ENCODE peak calls at places on chromosomes 5 and 9, in six cellular contexts. One of them, this sample, is unnamed.

GRCh38 chr5:68225188-68225910 is 9.8 kb downstream of the PIK3R1 start:
- DNase-seq in HCT116: no peak
- DNase-seq in nephron progenitor cell: no peak
- DNase-seq in activated naive CD8-positive, alpha-beta T cell treated with anti-CD3 and anti-CD28 coated beads, Interleukin-2, amount 50 U/mL, for 16 hours: no peak
- DNase-seq in NAMALWA: no peak
- DNase-seq in HS-5: peak
- DNase-seq in this sample: peak

GRCh38 chr5:32096891-32097592 is 77.1 kb downstream of the GOLPH3 start:
- DNase-seq in HCT116: no peak
- DNase-seq in nephron progenitor cell: no peak
- DNase-seq in activated naive CD8-positive, alpha-beta T cell treated with anti-CD3 and anti-CD28 coated beads, Interleukin-2, amount 50 U/mL, for 16 hours: no peak
- DNase-seq in NAMALWA: no peak
- DNase-seq in HS-5: no peak
- DNase-seq in this sample: no peak

GRCh38 chr9:88580961-88581360 is 46.0 kb downstream of the NXNL2 start:
- DNase-seq in HCT116: no peak
- DNase-seq in nephron progenitor cell: no peak
- DNase-seq in activated naive CD8-positive, alpha-beta T cell treated with anti-CD3 and anti-CD28 coated beads, Interleukin-2, amount 50 U/mL, for 16 hours: no peak
- DNase-seq in NAMALWA: no peak
- DNase-seq in HS-5: no peak
- DNase-seq in this sample: no peak

GRCh38 chr5:53091304-53091703 is 18.3 kb downstream of the MOCS2 start:
- DNase-seq in HCT116: no peak
- DNase-seq in nephron progenitor cell: no peak
- DNase-seq in activated naive CD8-positive, alpha-beta T cell treated with anti-CD3 and anti-CD28 coated beads, Interleukin-2, amount 50 U/mL, for 16 hours: no peak
- DNase-seq in NAMALWA: no peak
- DNase-seq in HS-5: peak
- DNase-seq in this sample: no peak

GRCh38 chr9:93207326-93207814 is 23.4 kb downstream of the WNK2 start:
- DNase-seq in HCT116: no peak
- DNase-seq in nephron progenitor cell: no peak
- DNase-seq in activated naive CD8-positive, alpha-beta T cell treated with anti-CD3 and anti-CD28 coated beads, Interleukin-2, amount 50 U/mL, for 16 hours: no peak
- DNase-seq in NAMALWA: no peak
- DNase-seq in HS-5: no peak
- DNase-seq in this sample: no peak

GRCh38 chr5:52878671-52879070 is 91.0 kb downstream of the ITGA1 start:
- DNase-seq in HCT116: no peak
- DNase-seq in nephron progenitor cell: no peak
- DNase-seq in activated naive CD8-positive, alpha-beta T cell treated with anti-CD3 and anti-CD28 coated beads, Interleukin-2, amount 50 U/mL, for 16 hours: no peak
- DNase-seq in NAMALWA: no peak
- DNase-seq in HS-5: no peak
- DNase-seq in this sample: no peak

GRCh38 chr5:143213231-143213850 is 190.1 kb downstream of the NR3C1 start:
- DNase-seq in HCT116: no peak
- DNase-seq in nephron progenitor cell: no peak
- DNase-seq in activated naive CD8-positive, alpha-beta T cell treated with anti-CD3 and anti-CD28 coated beads, Interleukin-2, amount 50 U/mL, for 16 hours: no peak
- DNase-seq in NAMALWA: peak
- DNase-seq in HS-5: no peak
- DNase-seq in this sample: no peak

GRCh38 chr5:73591698-73592501 is 26.4 kb downstream of the UTP15 start:
- DNase-seq in HCT116: no peak
- DNase-seq in nephron progenitor cell: no peak
- DNase-seq in activated naive CD8-positive, alpha-beta T cell treated with anti-CD3 and anti-CD28 coated beads, Interleukin-2, amount 50 U/mL, for 16 hours: no peak
- DNase-seq in NAMALWA: no peak
- DNase-seq in HS-5: peak
- DNase-seq in this sample: no peak

GRCh38 chr5:163950248-163950647 is 444.8 kb downstream of the MAT2B start:
- DNase-seq in HCT116: no peak
- DNase-seq in nephron progenitor cell: no peak
- DNase-seq in activated naive CD8-positive, alpha-beta T cell treated with anti-CD3 and anti-CD28 coated beads, Interleukin-2, amount 50 U/mL, for 16 hours: no peak
- DNase-seq in NAMALWA: no peak
- DNase-seq in HS-5: no peak
- DNase-seq in this sample: no peak

GRCh38 chr5:74337252-74338100 is 303.1 kb downstream of the ENC1 start:
- DNase-seq in HCT116: no peak
- DNase-seq in nephron progenitor cell: no peak
- DNase-seq in activated naive CD8-positive, alpha-beta T cell treated with anti-CD3 and anti-CD28 coated beads, Interleukin-2, amount 50 U/mL, for 16 hours: no peak
- DNase-seq in NAMALWA: no peak
- DNase-seq in HS-5: no peak
- DNase-seq in this sample: no peak

GRCh38 chr5:586751-587285 is 25.3 kb upstream of the CEP72 start:
- DNase-seq in HCT116: no peak
- DNase-seq in nephron progenitor cell: no peak
- DNase-seq in activated naive CD8-positive, alpha-beta T cell treated with anti-CD3 and anti-CD28 coated beads, Interleukin-2, amount 50 U/mL, for 16 hours: no peak
- DNase-seq in NAMALWA: no peak
- DNase-seq in HS-5: no peak
- DNase-seq in this sample: no peak

GRCh38 chr5:50709471-50709870 is 43.0 kb downstream of the PARP8 start:
- DNase-seq in HCT116: no peak
- DNase-seq in nephron progenitor cell: no peak
- DNase-seq in activated naive CD8-positive, alpha-beta T cell treated with anti-CD3 and anti-CD28 coated beads, Interleukin-2, amount 50 U/mL, for 16 hours: no peak
- DNase-seq in NAMALWA: no peak
- DNase-seq in HS-5: peak
- DNase-seq in this sample: no peak

GRCh38 chr5:133234273-133234672 is 182.5 kb downstream of the HSPA4 start:
- DNase-seq in HCT116: no peak
- DNase-seq in nephron progenitor cell: no peak
- DNase-seq in activated naive CD8-positive, alpha-beta T cell treated with anti-CD3 and anti-CD28 coated beads, Interleukin-2, amount 50 U/mL, for 16 hours: no peak
- DNase-seq in NAMALWA: no peak
- DNase-seq in HS-5: no peak
- DNase-seq in this sample: no peak

GRCh38 chr5:100761192-100761591 is 141.9 kb downstream of the ST8SIA4 start:
- DNase-seq in HCT116: no peak
- DNase-seq in nephron progenitor cell: no peak
- DNase-seq in activated naive CD8-positive, alpha-beta T cell treated with anti-CD3 and anti-CD28 coated beads, Interleukin-2, amount 50 U/mL, for 16 hours: no peak
- DNase-seq in NAMALWA: no peak
- DNase-seq in HS-5: no peak
- DNase-seq in this sample: no peak